ENCODE peak calls at places on chromosomes 2 and 18, in six cellular contexts. One of them, this sample, is unnamed.

GRCh38 chr2:61762292-61762691 is 91.6 kb downstream of the FAM161A start:
- DNase-seq in activated CD4-positive, alpha-beta T cell treated with anti-CD3 and anti-CD28 coated beads, Interleukin-2, amount 10 ng/mL, durations not matched to agents 7 days and 5 days: peak; percentile 12
- DNase-seq in T-helper 1 cell: no peak
- DNase-seq in activated CD8-positive, alpha-beta memory T cell treated with anti-CD3 and anti-CD28 coated beads for 48 hours: no peak
- DNase-seq in T-cell: no peak
- DNase-seq in bronchial epithelial cell: no peak
- DNase-seq in this sample: no peak

GRCh38 chr2:181742908-181743722 is 62.8 kb upstream of the NEUROD1 start:
- DNase-seq in activated CD4-positive, alpha-beta T cell treated with anti-CD3 and anti-CD28 coated beads, Interleukin-2, amount 10 ng/mL, durations not matched to agents 7 days and 5 days: peak; percentile 51
- DNase-seq in T-helper 1 cell: no peak
- DNase-seq in activated CD8-positive, alpha-beta memory T cell treated with anti-CD3 and anti-CD28 coated beads for 48 hours: no peak
- DNase-seq in T-cell: no peak
- DNase-seq in bronchial epithelial cell: peak; percentile 61
- DNase-seq in this sample: no peak

GRCh38 chr2:45288532-45288931 is 279.3 kb upstream of the SIX2 start:
- DNase-seq in activated CD4-positive, alpha-beta T cell treated with anti-CD3 and anti-CD28 coated beads, Interleukin-2, amount 10 ng/mL, durations not matched to agents 7 days and 5 days: no peak
- DNase-seq in T-helper 1 cell: no peak
- DNase-seq in activated CD8-positive, alpha-beta memory T cell treated with anti-CD3 and anti-CD28 coated beads for 48 hours: no peak
- DNase-seq in T-cell: no peak
- DNase-seq in bronchial epithelial cell: no peak
- DNase-seq in this sample: no peak

GRCh38 chr2:185388226-185388625 is 350.4 kb upstream of the FSIP2 start:
- DNase-seq in activated CD4-positive, alpha-beta T cell treated with anti-CD3 and anti-CD28 coated beads, Interleukin-2, amount 10 ng/mL, durations not matched to agents 7 days and 5 days: no peak
- DNase-seq in T-helper 1 cell: no peak
- DNase-seq in activated CD8-positive, alpha-beta memory T cell treated with anti-CD3 and anti-CD28 coated beads for 48 hours: no peak
- DNase-seq in T-cell: no peak
- DNase-seq in bronchial epithelial cell: no peak
- DNase-seq in this sample: no peak

GRCh38 chr2:68438455-68439303 is 28.4 kb downstream of the FBXO48 start:
- DNase-seq in activated CD4-positive, alpha-beta T cell treated with anti-CD3 and anti-CD28 coated beads, Interleukin-2, amount 10 ng/mL, durations not matched to agents 7 days and 5 days: no peak
- DNase-seq in T-helper 1 cell: no peak
- DNase-seq in activated CD8-positive, alpha-beta memory T cell treated with anti-CD3 and anti-CD28 coated beads for 48 hours: no peak
- DNase-seq in T-cell: no peak
- DNase-seq in bronchial epithelial cell: no peak
- DNase-seq in this sample: no peak

GRCh38 chr2:62660582-62661262 is 44.8 kb upstream of the EHBP1 start:
- DNase-seq in activated CD4-positive, alpha-beta T cell treated with anti-CD3 and anti-CD28 coated beads, Interleukin-2, amount 10 ng/mL, durations not matched to agents 7 days and 5 days: no peak
- DNase-seq in T-helper 1 cell: no peak
- DNase-seq in activated CD8-positive, alpha-beta memory T cell treated with anti-CD3 and anti-CD28 coated beads for 48 hours: no peak
- DNase-seq in T-cell: no peak
- DNase-seq in bronchial epithelial cell: peak; percentile 94
- DNase-seq in this sample: no peak

GRCh38 chr18:26008619-26009018 is 81.8 kb downstream of the SS18 start:
- DNase-seq in activated CD4-positive, alpha-beta T cell treated with anti-CD3 and anti-CD28 coated beads, Interleukin-2, amount 10 ng/mL, durations not matched to agents 7 days and 5 days: no peak
- DNase-seq in T-helper 1 cell: no peak
- DNase-seq in activated CD8-positive, alpha-beta memory T cell treated with anti-CD3 and anti-CD28 coated beads for 48 hours: no peak
- DNase-seq in T-cell: no peak
- DNase-seq in bronchial epithelial cell: no peak
- DNase-seq in this sample: no peak

GRCh38 chr2:133086176-133086575 is 416.2 kb upstream of the LYPD1 start:
- DNase-seq in activated CD4-positive, alpha-beta T cell treated with anti-CD3 and anti-CD28 coated beads, Interleukin-2, amount 10 ng/mL, durations not matched to agents 7 days and 5 days: no peak
- DNase-seq in T-helper 1 cell: no peak
- DNase-seq in activated CD8-positive, alpha-beta memory T cell treated with anti-CD3 and anti-CD28 coated beads for 48 hours: no peak
- DNase-seq in T-cell: no peak
- DNase-seq in bronchial epithelial cell: no peak
- DNase-seq in this sample: no peak

GRCh38 chr2:75493230-75493629 is 67.5 kb downstream of the EVA1A start:
- DNase-seq in activated CD4-positive, alpha-beta T cell treated with anti-CD3 and anti-CD28 coated beads, Interleukin-2, amount 10 ng/mL, durations not matched to agents 7 days and 5 days: no peak
- DNase-seq in T-helper 1 cell: no peak
- DNase-seq in activated CD8-positive, alpha-beta memory T cell treated with anti-CD3 and anti-CD28 coated beads for 48 hours: no peak
- DNase-seq in T-cell: no peak
- DNase-seq in bronchial epithelial cell: no peak
- DNase-seq in this sample: no peak

GRCh38 chr2:74440378-74441110 is 1.2 kb downstream of the RTKN start:
- DNase-seq in activated CD4-positive, alpha-beta T cell treated with anti-CD3 and anti-CD28 coated beads, Interleukin-2, amount 10 ng/mL, durations not matched to agents 7 days and 5 days: no peak
- DNase-seq in T-helper 1 cell: no peak
- DNase-seq in activated CD8-positive, alpha-beta memory T cell treated with anti-CD3 and anti-CD28 coated beads for 48 hours: no peak
- DNase-seq in T-cell: no peak
- DNase-seq in bronchial epithelial cell: peak; percentile 55
- DNase-seq in this sample: peak; percentile 34

GRCh38 chr2:159926695-159927094 is 128.7 kb upstream of the CD302 start:
- DNase-seq in activated CD4-positive, alpha-beta T cell treated with anti-CD3 and anti-CD28 coated beads, Interleukin-2, amount 10 ng/mL, durations not matched to agents 7 days and 5 days: no peak
- DNase-seq in T-helper 1 cell: no peak
- DNase-seq in activated CD8-positive, alpha-beta memory T cell treated with anti-CD3 and anti-CD28 coated beads for 48 hours: no peak
- DNase-seq in T-cell: no peak
- DNase-seq in bronchial epithelial cell: no peak
- DNase-seq in this sample: no peak

GRCh38 chr18:47560693-47561092 is 309.2 kb upstream of the SKOR2 start:
- DNase-seq in activated CD4-positive, alpha-beta T cell treated with anti-CD3 and anti-CD28 coated beads, Interleukin-2, amount 10 ng/mL, durations not matched to agents 7 days and 5 days: no peak
- DNase-seq in T-helper 1 cell: no peak
- DNase-seq in activated CD8-positive, alpha-beta memory T cell treated with anti-CD3 and anti-CD28 coated beads for 48 hours: no peak
- DNase-seq in T-cell: no peak
- DNase-seq in bronchial epithelial cell: no peak
- DNase-seq in this sample: no peak

GRCh38 chr2:156918410-156918809 is 339.1 kb upstream of the GALNT5 start:
- DNase-seq in activated CD4-positive, alpha-beta T cell treated with anti-CD3 and anti-CD28 coated beads, Interleukin-2, amount 10 ng/mL, durations not matched to agents 7 days and 5 days: no peak
- DNase-seq in T-helper 1 cell: no peak
- DNase-seq in activated CD8-positive, alpha-beta memory T cell treated with anti-CD3 and anti-CD28 coated beads for 48 hours: no peak
- DNase-seq in T-cell: no peak
- DNase-seq in bronchial epithelial cell: peak; percentile 60
- DNase-seq in this sample: no peak

GRCh38 chr2:238498188-238498587 is 71.5 kb downstream of the ASB1 start:
- DNase-seq in activated CD4-positive, alpha-beta T cell treated with anti-CD3 and anti-CD28 coated beads, Interleukin-2, amount 10 ng/mL, durations not matched to agents 7 days and 5 days: no peak
- DNase-seq in T-helper 1 cell: no peak
- DNase-seq in activated CD8-positive, alpha-beta memory T cell treated with anti-CD3 and anti-CD28 coated beads for 48 hours: no peak
- DNase-seq in T-cell: no peak
- DNase-seq in bronchial epithelial cell: no peak
- DNase-seq in this sample: no peak

GRCh38 chr2:221517362-221518121 is 54.6 kb downstream of the EPHA4 start:
- DNase-seq in activated CD4-positive, alpha-beta T cell treated with anti-CD3 and anti-CD28 coated beads, Interleukin-2, amount 10 ng/mL, durations not matched to agents 7 days and 5 days: peak; percentile 87
- DNase-seq in T-helper 1 cell: peak; percentile 55
- DNase-seq in activated CD8-positive, alpha-beta memory T cell treated with anti-CD3 and anti-CD28 coated beads for 48 hours: peak; percentile 47
- DNase-seq in T-cell: peak; percentile 53
- DNase-seq in bronchial epithelial cell: peak; percentile 60
- DNase-seq in this sample: no peak

GRCh38 chr18:6994053-6994452 is 123.5 kb downstream of the LAMA1 start:
- DNase-seq in activated CD4-positive, alpha-beta T cell treated with anti-CD3 and anti-CD28 coated beads, Interleukin-2, amount 10 ng/mL, durations not matched to agents 7 days and 5 days: no peak
- DNase-seq in T-helper 1 cell: no peak
- DNase-seq in activated CD8-positive, alpha-beta memory T cell treated with anti-CD3 and anti-CD28 coated beads for 48 hours: no peak
- DNase-seq in T-cell: no peak
- DNase-seq in bronchial epithelial cell: peak; percentile 89
- DNase-seq in this sample: no peak

GRCh38 chr2:167188596-167188967 is 300.3 kb downstream of the XIRP2 start:
- DNase-seq in activated CD4-positive, alpha-beta T cell treated with anti-CD3 and anti-CD28 coated beads, Interleukin-2, amount 10 ng/mL, durations not matched to agents 7 days and 5 days: no peak
- DNase-seq in T-helper 1 cell: no peak
- DNase-seq in activated CD8-positive, alpha-beta memory T cell treated with anti-CD3 and anti-CD28 coated beads for 48 hours: no peak
- DNase-seq in T-cell: no peak
- DNase-seq in bronchial epithelial cell: no peak
- DNase-seq in this sample: no peak

GRCh38 chr18:72427721-72428120 is 116.4 kb downstream of the CBLN2 start:
- DNase-seq in activated CD4-positive, alpha-beta T cell treated with anti-CD3 and anti-CD28 coated beads, Interleukin-2, amount 10 ng/mL, durations not matched to agents 7 days and 5 days: no peak
- DNase-seq in T-helper 1 cell: no peak
- DNase-seq in activated CD8-positive, alpha-beta memory T cell treated with anti-CD3 and anti-CD28 coated beads for 48 hours: no peak
- DNase-seq in T-cell: no peak
- DNase-seq in bronchial epithelial cell: no peak
- DNase-seq in this sample: no peak

GRCh38 chr2:127984551-127984950 is 43.3 kb downstream of the SAP130 start:
- DNase-seq in activated CD4-positive, alpha-beta T cell treated with anti-CD3 and anti-CD28 coated beads, Interleukin-2, amount 10 ng/mL, durations not matched to agents 7 days and 5 days: no peak
- DNase-seq in T-helper 1 cell: no peak
- DNase-seq in activated CD8-positive, alpha-beta memory T cell treated with anti-CD3 and anti-CD28 coated beads for 48 hours: no peak
- DNase-seq in T-cell: no peak
- DNase-seq in bronchial epithelial cell: no peak
- DNase-seq in this sample: no peak

GRCh38 chr2:100655936-100656534 is 93.2 kb downstream of the PDCL3 start:
- DNase-seq in activated CD4-positive, alpha-beta T cell treated with anti-CD3 and anti-CD28 coated beads, Interleukin-2, amount 10 ng/mL, durations not matched to agents 7 days and 5 days: no peak
- DNase-seq in T-helper 1 cell: no peak
- DNase-seq in activated CD8-positive, alpha-beta memory T cell treated with anti-CD3 and anti-CD28 coated beads for 48 hours: no peak
- DNase-seq in T-cell: no peak
- DNase-seq in bronchial epithelial cell: no peak
- DNase-seq in this sample: no peak

GRCh38 chr2:55047677-55048299 is 2.5 kb downstream of the RTN4 start:
- DNase-seq in activated CD4-positive, alpha-beta T cell treated with anti-CD3 and anti-CD28 coated beads, Interleukin-2, amount 10 ng/mL, durations not matched to agents 7 days and 5 days: no peak
- DNase-seq in T-helper 1 cell: no peak
- DNase-seq in activated CD8-positive, alpha-beta memory T cell treated with anti-CD3 and anti-CD28 coated beads for 48 hours: no peak
- DNase-seq in T-cell: no peak
- DNase-seq in bronchial epithelial cell: peak; percentile 86
- DNase-seq in this sample: no peak

GRCh38 chr2:131584380-131584779 is 56.7 kb downstream of the CCDC74A start:
- DNase-seq in activated CD4-positive, alpha-beta T cell treated with anti-CD3 and anti-CD28 coated beads, Interleukin-2, amount 10 ng/mL, durations not matched to agents 7 days and 5 days: no peak
- DNase-seq in T-helper 1 cell: no peak
- DNase-seq in activated CD8-positive, alpha-beta memory T cell treated with anti-CD3 and anti-CD28 coated beads for 48 hours: no peak
- DNase-seq in T-cell: no peak
- DNase-seq in bronchial epithelial cell: no peak
- DNase-seq in this sample: no peak

GRCh38 chr2:80028051-80028450 is 276.5 kb downstream of the LRRTM1 start:
- DNase-seq in activated CD4-positive, alpha-beta T cell treated with anti-CD3 and anti-CD28 coated beads, Interleukin-2, amount 10 ng/mL, durations not matched to agents 7 days and 5 days: no peak
- DNase-seq in T-helper 1 cell: no peak
- DNase-seq in activated CD8-positive, alpha-beta memory T cell treated with anti-CD3 and anti-CD28 coated beads for 48 hours: no peak
- DNase-seq in T-cell: no peak
- DNase-seq in bronchial epithelial cell: no peak
- DNase-seq in this sample: no peak

GRCh38 chr18:75341267-75341666 is 86.2 kb downstream of the SMIM21 start:
- DNase-seq in activated CD4-positive, alpha-beta T cell treated with anti-CD3 and anti-CD28 coated beads, Interleukin-2, amount 10 ng/mL, durations not matched to agents 7 days and 5 days: no peak
- DNase-seq in T-helper 1 cell: no peak
- DNase-seq in activated CD8-positive, alpha-beta memory T cell treated with anti-CD3 and anti-CD28 coated beads for 48 hours: no peak
- DNase-seq in T-cell: no peak
- DNase-seq in bronchial epithelial cell: no peak
- DNase-seq in this sample: no peak

This sample was measured in GOT3.